ENCODE peak calls at places on chromosomes 2 and 18, in six cellular contexts. E is activated naive CD8-positive, alpha-beta T cell treated with anti-CD3 and anti-CD28 coated beads, Interleukin-2, amount 50 U/mL, for 24 hours; R is SK-N-SH; B is iPS-NIHi11; C is right atrium auricular region; O is EH. L is an unnamed sample.

GRCh38 chr2:207318071-207318683 is 152.4 kb upstream of the KLF7 start:
- DNase-seq in E (no peak), R (peak), B (no peak), C (no peak), O (peak), L (no peak)

GRCh38 chr2:19073522-19073921 is 284.9 kb downstream of the OSR1 start:
- DNase-seq in E (no peak), R (no peak), B (peak), C (no peak), O (peak), L (peak)

GRCh38 chr2:238653436-238654109 is 194.3 kb upstream of the TWIST2 start:
- DNase-seq in E (no peak), R (no peak), B (no peak), C (peak), O (no peak), L (no peak)

GRCh38 chr2:144389151-144389929 is 130.6 kb downstream of the ZEB2 start:
- DNase-seq in E (no peak), R (no peak), B (no peak), C (no peak), O (no peak), L (no peak)

GRCh38 chr2:172710584-172711024 is 25.0 kb upstream of the RAPGEF4 start:
- DNase-seq in E (peak), R (peak), B (peak), C (no peak), O (peak), L (peak)

GRCh38 chr2:15259356-15259756 is 301.8 kb downstream of the NBAS start:
- DNase-seq in E (no peak), R (no peak), B (peak), C (no peak), O (no peak), L (no peak)

GRCh38 chr18:25561923-25562322 is 210.0 kb upstream of the ZNF521 start:
- DNase-seq in E (peak), R (peak), B (peak), C (no peak), O (peak), L (peak)

GRCh38 chr18:3839481-3840075 is 389.6 kb downstream of the TGIF1 start:
- DNase-seq in E (no peak), R (no peak), B (no peak), C (no peak), O (no peak), L (no peak)

GRCh38 chr18:46422552-46423055 is 234.4 kb downstream of the LOXHD1 start:
- DNase-seq in E (no peak), R (no peak), B (no peak), C (no peak), O (no peak), L (no peak)